ENCODE peak calls at places on chromosome 10, in seven cellular contexts. W is PC-3, P is neural progenitor cell, A is HCT116, I is GM23338, X is GM23248, H is SK-N-SH. Z is an unnamed sample.

GRCh38 chr10:112160834-112161233 is 22.7 kb downstream of the GPAM start:
- DNase-seq in W (no peak), P (no peak), A (no peak), I (no peak), X (peak; percentile 9), H (no peak), Z (no peak)

GRCh38 chr10:3975016-3975415 is 190.0 kb upstream of the KLF6 start:
- DNase-seq in W (no peak), P (no peak), A (no peak), I (no peak), X (no peak), H (no peak), Z (no peak)

GRCh38 chr10:33968983-33969382 is 634.5 kb upstream of the NRP1 start:
- DNase-seq in W (no peak), P (no peak), A (no peak), I (no peak), X (no peak), H (no peak), Z (no peak)

GRCh38 chr10:110076559-110077318 is 69.0 kb downstream of the ADD3 start:
- DNase-seq in W (peak; percentile 65), P (no peak), A (peak; percentile 3), I (no peak), X (peak; percentile 90), H (no peak), Z (peak; percentile 44)

GRCh38 chr10:67087140-67087436 is 161.3 kb downstream of the LRRTM3 start:
- DNase-seq in W (no peak), P (no peak), A (no peak), I (no peak), X (no peak), H (no peak), Z (no peak)

GRCh38 chr10:125637496-125637895 is 45.5 kb downstream of the TEX36 start:
- DNase-seq in W (no peak), P (no peak), A (no peak), I (no peak), X (no peak), H (no peak), Z (no peak)

GRCh38 chr10:35194906-35195305 is 68.3 kb downstream of the CREM start:
- DNase-seq in W (peak; percentile 37), P (no peak), A (peak; percentile 18), I (no peak), X (peak; percentile 56), H (peak; percentile 33), Z (peak; percentile 38)

GRCh38 chr10:1369197-1369596 is 313.0 kb downstream of the WDR37 start:
- DNase-seq in W (no peak), P (peak; percentile 32), A (no peak), I (peak; percentile 51), X (no peak), H (peak; percentile 17), Z (no peak)

GRCh38 chr10:86953747-86954680 is 3.4 kb downstream of the MMRN2 start:
- DNase-seq in W (no peak), P (peak; percentile 76), A (no peak), I (peak; percentile 98), X (peak; percentile 59), H (no peak), Z (peak; percentile 84)

GRCh38 chr10:44426247-44427034 is 41.5 kb upstream of the CXCL12 start:
- DNase-seq in W (no peak), P (no peak), A (no peak), I (no peak), X (no peak), H (no peak), Z (no peak)

GRCh38 chr10:37384923-37385322 is 259.5 kb downstream of the ANKRD30A start:
- DNase-seq in W (no peak), P (no peak), A (no peak), I (no peak), X (no peak), H (no peak), Z (no peak)

GRCh38 chr10:71532878-71533277 is 136.2 kb downstream of the CDH23 start:
- DNase-seq in W (no peak), P (no peak), A (no peak), I (no peak), X (no peak), H (no peak), Z (no peak)

GRCh38 chr10:1048349-1048731 is 579 bp downstream of the IDI1 start:
- DNase-seq in W (peak; percentile 2), P (no peak), A (no peak), I (no peak), X (no peak), H (peak; percentile 32), Z (no peak)

GRCh38 chr10:13971586-13972475 is 358.9 kb downstream of the FRMD4A start:
- DNase-seq in W (no peak), P (no peak), A (no peak), I (peak; percentile 56), X (peak; percentile 40), H (no peak), Z (no peak)

GRCh38 chr10:17548162-17548561 is 69.0 kb downstream of the HACD1 start:
- DNase-seq in W (no peak), P (no peak), A (no peak), I (no peak), X (no peak), H (no peak), Z (peak; percentile 7)

GRCh38 chr10:87931836-87932230 is 68.4 kb downstream of the PTEN start:
- DNase-seq in W (no peak), P (no peak), A (peak; percentile 24), I (no peak), X (peak; percentile 67), H (no peak), Z (no peak)

GRCh38 chr10:17232276-17232987 is 4.4 kb downstream of the VIM start:
- DNase-seq in W (no peak), P (no peak), A (no peak), I (no peak), X (peak; percentile 73), H (no peak), Z (no peak)

GRCh38 chr10:89163265-89163995 is 43.7 kb downstream of the CH25H start:
- DNase-seq in W (no peak), P (no peak), A (no peak), I (no peak), X (peak; percentile 70), H (no peak), Z (no peak)

GRCh38 chr10:100341953-100342626 is 4.9 kb upstream of the SCD start:
- DNase-seq in W (peak; percentile 67), P (peak; percentile 74), A (peak; percentile 64), I (peak; percentile 83), X (peak; percentile 76), H (peak; percentile 73), Z (peak; percentile 84)

GRCh38 chr10:114043532-114044250 is at the start of gene ADRB1:
- DNase-seq in W (peak; percentile 19), P (peak; percentile 87), A (peak; percentile 53), I (peak; percentile 87), X (peak; percentile 54), H (peak; percentile 82), Z (peak; percentile 76)

GRCh38 chr10:75565286-75566251 is 134.1 kb downstream of the LRMDA start:
- DNase-seq in W (no peak), P (no peak), A (no peak), I (no peak), X (no peak), H (no peak), Z (peak; percentile 16)
- H3K4me3 ChIP-seq in W (no peak overlapping the region), P (no peak overlapping the region), A (no peak overlapping the region), I (no peak overlapping the region), X (no peak overlapping the region), H (no peak overlapping the region), Z (no peak overlapping the region)

DNA sequence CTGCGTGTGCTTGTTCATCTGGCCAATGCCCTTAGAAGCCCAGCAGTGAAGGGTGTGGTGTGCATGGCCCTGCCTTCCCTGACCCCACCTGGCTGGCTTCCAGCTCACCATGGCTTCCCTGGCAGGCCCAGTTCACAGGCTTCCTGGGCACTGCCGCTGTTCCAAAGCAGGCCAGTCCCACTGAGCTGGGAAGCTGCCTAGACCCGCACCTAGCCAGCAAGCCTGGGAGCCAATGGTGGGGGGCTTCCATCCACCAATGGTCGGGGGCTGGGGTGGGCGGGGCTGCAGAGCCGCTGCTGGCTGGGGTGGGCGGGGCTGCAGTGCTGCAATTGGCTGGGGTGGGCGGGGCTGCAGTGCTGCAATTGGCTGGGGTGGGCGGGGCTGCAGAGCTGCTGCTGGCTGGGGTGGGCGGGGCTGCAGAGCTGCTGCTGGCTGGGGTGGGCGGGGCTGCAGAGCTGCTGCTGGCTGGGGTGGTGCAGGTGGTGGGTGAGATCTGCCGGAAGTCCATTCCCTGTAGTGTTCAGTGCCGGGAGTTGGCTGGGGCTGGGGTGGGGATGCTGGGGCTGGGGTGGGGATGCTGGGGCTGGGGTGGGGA is 12.4 kb downstream of the CALY start:
- DNase-seq in W (peak; percentile 36), P (peak; percentile 92), A (no peak), I (peak; percentile 84), X (peak; percentile 72), H (peak; percentile 91), Z (peak; percentile 86)
- H3K27me3 ChIP-seq in W (peaks cover 11% of the 10 kb centered on the region), P (peaks cover 55% of the 10 kb centered on the region), A (no peaks in the 10 kb centered on the region), I (peaks cover 48% of the 10 kb centered on the region), X (peaks cover 30% of the 10 kb centered on the region), H (no peaks in the 10 kb centered on the region), Z (peaks cover 36% of the 10 kb centered on the region)

GRCh38 chr10:60148266-60148840 is 241.3 kb downstream of the ANK3 start:
- DNase-seq in W (peak; percentile 99), P (no peak), A (no peak), I (no peak), X (peak; percentile 64), H (no peak), Z (peak; percentile 78)
- TF ChIP-seq EZH2phosphoT487 in W (no peak), P (no peak), A (no peak), I (no peak), X (no peak), H (no peak), Z (no peak)

DNA sequence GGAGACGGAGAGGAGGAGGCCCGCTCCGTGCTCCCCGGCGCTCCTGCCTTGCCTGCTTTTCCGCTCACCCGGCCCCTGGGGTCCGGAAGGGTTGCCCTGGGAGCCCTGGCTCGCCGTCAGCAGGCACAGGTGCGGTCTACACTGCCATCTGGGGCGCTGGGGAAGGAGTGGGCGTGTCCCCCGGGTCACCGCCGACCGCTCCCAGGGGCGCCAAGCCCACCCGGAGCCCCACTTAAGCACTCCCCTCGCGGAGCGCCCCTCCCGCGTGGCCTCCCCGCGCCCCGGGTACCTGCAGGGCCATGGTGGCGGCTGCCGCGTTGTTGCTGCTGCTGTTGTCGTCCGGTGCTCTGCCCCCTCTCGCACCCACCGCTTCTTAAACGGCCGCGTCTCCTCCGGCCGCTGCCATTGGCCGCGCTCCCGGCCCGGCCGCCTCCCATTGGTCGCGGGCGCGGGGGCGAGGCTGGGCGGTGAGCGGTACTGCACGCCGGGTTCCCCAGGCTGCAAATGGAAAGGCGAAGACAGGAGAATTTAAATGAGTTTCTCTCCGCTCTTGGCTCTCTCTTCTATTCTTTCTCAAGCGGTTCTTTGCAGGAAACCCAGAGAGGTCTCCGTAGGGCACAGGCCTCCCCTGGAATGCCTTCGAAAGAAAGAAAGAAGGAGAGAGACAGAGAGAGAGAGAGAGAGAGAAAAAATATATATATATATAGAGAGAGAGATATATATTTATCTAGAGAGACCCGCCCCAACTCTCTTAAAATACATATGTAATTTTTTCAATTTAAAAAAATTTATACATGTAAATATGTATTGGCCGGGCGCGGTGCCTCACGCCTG is at the start of gene ACBD7:
- DNase-seq in W (peak; percentile 77), P (peak; percentile 94), A (peak; percentile 52), I (peak; percentile 94), X (peak; percentile 91), H (peak; percentile 97), Z (peak; percentile 89)
- H3K4me3 ChIP-seq in W (peak within 1 kb of the TSS; percentile 70), P (peak within 1 kb of the TSS; percentile 68), A (peak within 1 kb of the TSS; percentile 68), I (peak within 1 kb of the TSS; percentile 61), X (peak within 1 kb of the TSS; percentile 75), H (peak within 1 kb of the TSS; percentile 69), Z (peak within 1 kb of the TSS; percentile 47)

GRCh38 chr10:131852161-131852822 is 48.5 kb upstream of the PPP2R2D start:
- DNase-seq in W (no peak), P (no peak), A (no peak), I (no peak), X (no peak), H (no peak), Z (no peak)
- H3K27me3 ChIP-seq in W (peaks cover 30% of the 10 kb centered on the region), P (no peaks in the 10 kb centered on the region), A (no peaks in the 10 kb centered on the region), I (no peaks in the 10 kb centered on the region), X (no peaks in the 10 kb centered on the region), H (no peaks in the 10 kb centered on the region), Z (no peaks in the 10 kb centered on the region)

Z was measured in hepatocyte.